ENCODE peak calls at places on chromosomes 3 and 15, in six cellular contexts. O is amniotic stem cell; K is activated CD4-positive, alpha-beta T cell treated with anti-CD3 and anti-CD28 coated beads, Interleukin-2, amount 50 U/mL, for 1 hour; J is AG08395; Y is SK-N-DZ; L is ureter. H is an unnamed sample.

GRCh38 chr3:14506626-14507344 is 33.4 kb downstream of the GRIP2 start:
- DNase-seq in Y (no peak), K (no peak), O (no peak), J (no peak), L (no peak), H (peak; percentile 7)

GRCh38 chr15:46502668-46503067 is 867.8 kb downstream of the SQOR start:
- DNase-seq in J (peak; percentile 2), L (no peak), O (no peak), K (no peak), Y (peak; percentile 17), H (no peak)

GRCh38 chr3:183396662-183397391 is 31.6 kb downstream of the MCF2L2 start:
- DNase-seq in K (no peak), O (no peak), Y (no peak), L (no peak), J (no peak), H (no peak)

GRCh38 chr15:40046721-40047412 is 7.9 kb upstream of the SRP14 start:
- DNase-seq in K (no peak), L (peak; percentile 43), J (peak; percentile 66), Y (no peak), O (no peak), H (no peak)

GRCh38 chr3:50318163-50318562 is 4.4 kb downstream of the HYAL2 start:
- DNase-seq in O (no peak), K (no peak), J (no peak), L (no peak), Y (no peak), H (no peak)

GRCh38 chr15:40915106-40915661 is 14.0 kb upstream of the DLL4 start:
- DNase-seq in Y (no peak), L (no peak), J (no peak), K (no peak), O (no peak), H (no peak)

GRCh38 chr3:11238057-11238456 is 34.1 kb upstream of the ATG7 start:
- DNase-seq in O (peak; percentile 53), J (peak; percentile 69), Y (no peak), L (no peak), K (no peak), H (no peak)

GRCh38 chr15:31080618-31081017 is 20.9 kb downstream of the TRPM1 start:
- DNase-seq in Y (peak; percentile 16), O (no peak), L (no peak), K (peak; percentile 16), J (no peak), H (no peak)

GRCh38 chr15:100570282-100570681 is 31.7 kb downstream of the LINS1 start:
- DNase-seq in J (peak; percentile 49), O (no peak), Y (no peak), K (no peak), L (no peak), H (no peak)

GRCh38 chr3:148794357-148794756 is 33.3 kb upstream of the CPB1 start:
- DNase-seq in J (no peak), Y (no peak), K (no peak), O (no peak), L (no peak), H (no peak)

GRCh38 chr15:60656491-60657284 is 177.7 kb upstream of the ICE2 start:
- DNase-seq in K (no peak), L (no peak), J (peak; percentile 7), Y (no peak), O (no peak), H (no peak)

GRCh38 chr3:122576174-122576940 is 1.1 kb upstream of the PARP15 start:
- DNase-seq in O (no peak), L (no peak), J (peak; percentile 31), K (no peak), Y (no peak), H (no peak)

H was measured in gastrocnemius medialis.